ENCODE peak calls at places on chromosomes 1 and 21, in six cellular contexts. Z is anterior cingulate cortex, C is cardiac fibroblast, Q is sigmoid colon, Y is AG09319, K is germinal center. F is an unnamed sample.

GRCh38 chr1:9234223-9235122 is at the start of gene H6PD:
- DNase-seq in Q (peak), Z (peak), K (peak), Y (peak), C (peak), F (peak)

GRCh38 chr1:22208973-22209378 is 66.1 kb upstream of the WNT4 start:
- DNase-seq in C (no peak), Q (peak), Z (no peak), K (no peak), Y (no peak), F (no peak)

GRCh38 chr1:86499987-86500593 is 31.4 kb downstream of the CLCA1 start:
- DNase-seq in K (peak), Y (no peak), Z (no peak), Q (no peak), C (peak), F (peak)

GRCh38 chr1:230641346-230641745 is 935 bp upstream of the COG2 start:
- DNase-seq in Z (no peak), C (peak), Y (no peak), K (no peak), Q (no peak), F (peak)

GRCh38 chr1:178102218-178102617 is 8.3 kb downstream of the RASAL2 start:
- DNase-seq in Q (no peak), Z (no peak), C (no peak), K (no peak), Y (no peak), F (no peak)

GRCh38 chr1:101506541-101507164 is 269.8 kb downstream of the S1PR1 start:
- DNase-seq in K (peak), Z (no peak), Q (no peak), Y (peak), C (peak), F (peak)

GRCh38 chr1:111101854-111102642 is 37.8 kb downstream of the DRAM2 start:
- DNase-seq in K (no peak), Z (no peak), Q (no peak), Y (no peak), C (no peak), F (no peak)

GRCh38 chr1:23732363-23733224 is 10.7 kb upstream of the ELOA start:
- DNase-seq in K (no peak), Y (no peak), Z (no peak), C (peak), Q (no peak), F (peak)

GRCh38 chr1:71656902-71657301 is 576.1 kb upstream of the ZRANB2 start:
- DNase-seq in Z (no peak), Q (no peak), Y (no peak), C (peak), K (no peak), F (peak)

GRCh38 chr21:16468191-16468590 is 738.4 kb downstream of the USP25 start:
- DNase-seq in Z (no peak), Q (no peak), Y (no peak), C (peak), K (no peak), F (peak)

GRCh38 chr21:34994646-34995631 is 54.2 kb downstream of the RUNX1 start:
- DNase-seq in Y (no peak), K (no peak), C (no peak), Q (no peak), Z (no peak), F (no peak)

GRCh38 chr1:19676438-19676922 is 11.8 kb downstream of the HTR6 start:
- DNase-seq in Q (peak), Z (no peak), Y (peak), K (peak), C (peak), F (peak)

GRCh38 chr1:157968951-157969350 is 24.5 kb upstream of the KIRREL1 start:
- DNase-seq in K (no peak), Y (peak), Z (no peak), Q (no peak), C (peak), F (peak)

GRCh38 chr1:17419626-17420328 is 19.7 kb downstream of the RCC2 start:
- DNase-seq in Y (no peak), C (peak), Q (peak), Z (peak), K (peak), F (peak)

GRCh38 chr21:45592208-45592619 is 50.0 kb upstream of the SLC19A1 start:
- DNase-seq in Z (no peak), Y (no peak), C (no peak), K (peak), Q (peak), F (no peak)

GRCh38 chr21:17467829-17468228 is 45.0 kb upstream of the CXADR start:
- DNase-seq in Y (no peak), Q (no peak), K (no peak), C (no peak), Z (no peak), F (no peak)

GRCh38 chr1:219825355-219825754 is 103.0 kb downstream of the SLC30A10 start:
- DNase-seq in K (no peak), Z (no peak), C (no peak), Q (no peak), Y (no peak), F (no peak)

GRCh38 chr1:108346137-108346536 is 102.3 kb upstream of the NBPF4 start:
- DNase-seq in C (no peak), Z (no peak), Q (no peak), Y (no peak), K (no peak), F (no peak)

GRCh38 chr21:46063734-46064680 is 33.9 kb upstream of the COL6A2 start:
- DNase-seq in Y (no peak), Z (no peak), C (no peak), Q (peak), K (no peak), F (no peak)

GRCh38 chr1:26064591-26064990 is 2.8 kb downstream of the TRIM63 start:
- DNase-seq in Q (no peak), Y (no peak), K (no peak), C (no peak), Z (no peak), F (no peak)

GRCh38 chr1:9792156-9793042 is 31.4 kb downstream of the CLSTN1 start:
- DNase-seq in K (no peak), Y (peak), C (no peak), Q (peak), Z (no peak), F (peak)

GRCh38 chr21:36396971-36397370 is 11.8 kb downstream of the CHAF1B start:
- DNase-seq in Y (no peak), K (no peak), Z (no peak), Q (peak), C (no peak), F (no peak)

GRCh38 chr1:52683367-52683940 is 14.7 kb downstream of the COA7 start:
- DNase-seq in Q (no peak), C (no peak), Z (no peak), Y (no peak), K (no peak), F (no peak)

GRCh38 chr1:156938813-156939212 is 18.4 kb downstream of the LRRC71 start:
- DNase-seq in Z (no peak), K (no peak), Q (no peak), C (no peak), Y (no peak), F (no peak)

F was measured in fibroblast of mammary gland.